ENCODE peak calls at places on chromosomes 13 and 19, in eight cellular contexts. W is A549, Z is K562, T is fibroblast of lung, X is endothelial cell of umbilical vein, C is Karpas-422, U is IMR-90, G is PC-3. O is an unnamed sample.

GRCh38 chr19:47363758-47364529 is 14.8 kb downstream of the DHX34 start:
- DNase-seq in W (peak; percentile 60), Z (peak; percentile 36), T (peak; percentile 48), X (peak; percentile 85), C (no peak), U (peak; percentile 65), G (no peak), O (no peak)

GRCh38 chr13:75308222-75308621 is 173.7 kb downstream of the TBC1D4 start:
- DNase-seq in W (no peak), Z (no peak), T (no peak), X (no peak), C (no peak), U (peak; percentile 21), G (no peak), O (no peak)

GRCh38 chr13:46759861-46760260 is 37.1 kb downstream of the ESD start:
- DNase-seq in W (peak; percentile 34), Z (no peak), T (peak; percentile 6), X (no peak), C (no peak), U (no peak), G (peak; percentile 33), O (no peak)

GRCh38 chr13:47837104-47837880 is 163.8 kb downstream of the SUCLA2 start:
- DNase-seq in W (no peak), Z (no peak), T (no peak), X (no peak), C (no peak), U (no peak), G (no peak), O (no peak)

GRCh38 chr19:1590641-1591397 is 1.8 kb downstream of the MBD3 start:
- DNase-seq in W (peak; percentile 33), Z (peak; percentile 69), T (peak; percentile 21), X (peak; percentile 23), C (peak; percentile 76), U (no peak), G (no peak), O (peak; percentile 59)

GRCh38 chr19:43624933-43625332 is 5.5 kb upstream of the ZNF428 start:
- DNase-seq in W (peak; percentile 49), Z (peak; percentile 97), T (peak; percentile 41), X (no peak), C (peak; percentile 97), U (peak; percentile 8), G (no peak), O (peak; percentile 78)

GRCh38 chr19:3821857-3822364 is 35.7 kb upstream of the MATK start:
- DNase-seq in W (peak; percentile 67), Z (peak; percentile 82), T (peak; percentile 17), X (peak; percentile 52), C (peak; percentile 86), U (peak; percentile 10), G (peak; percentile 29), O (peak; percentile 66)

GRCh38 chr13:105327727-105328126 is 1207.7 kb downstream of the EFNB2 start:
- DNase-seq in W (no peak), Z (no peak), T (peak; percentile 14), X (no peak), C (no peak), U (peak; percentile 47), G (no peak), O (no peak)

GRCh38 chr13:78398743-78399410 is 204.5 kb downstream of the POU4F1 start:
- DNase-seq in W (no peak), Z (no peak), T (no peak), X (no peak), C (no peak), U (no peak), G (no peak), O (peak; percentile 65)

GRCh38 chr19:52248256-52248655 is 21.1 kb upstream of the ZNF766 start:
- DNase-seq in W (no peak), Z (peak; percentile 56), T (peak; percentile 47), X (peak; percentile 46), C (peak; percentile 91), U (peak; percentile 33), G (peak; percentile 60), O (peak; percentile 43)

GRCh38 chr19:41426952-41427646 is at the start of gene B3GNT8:
- DNase-seq in W (no peak), Z (peak; percentile 92), T (peak; percentile 68), X (peak; percentile 60), C (peak; percentile 40), U (peak; percentile 34), G (no peak), O (no peak)

GRCh38 chr13:25170554-25171107 is 1.5 kb downstream of the AMER2 start:
- DNase-seq in W (no peak), Z (no peak), T (no peak), X (no peak), C (no peak), U (no peak), G (no peak), O (no peak)

GRCh38 chr19:15283141-15283885 is 49.0 kb downstream of the BRD4 start:
- DNase-seq in W (no peak), Z (no peak), T (peak; percentile 82), X (no peak), C (no peak), U (peak; percentile 59), G (peak; percentile 28), O (no peak)

GRCh38 chr13:40589285-40590109 is 76.9 kb downstream of the FOXO1 start:
- DNase-seq in W (peak; percentile 11), Z (no peak), T (peak; percentile 49), X (peak; percentile 94), C (peak; percentile 87), U (no peak), G (peak; percentile 53), O (peak; percentile 40)

GRCh38 chr13:107770541-107770940 is 444.8 kb downstream of the LIG4 start:
- DNase-seq in W (no peak), Z (no peak), T (no peak), X (no peak), C (no peak), U (no peak), G (no peak), O (no peak)

GRCh38 chr19:12825259-12826131 is 8.9 kb downstream of the RTBDN start:
- DNase-seq in W (peak; percentile 57), Z (peak; percentile 76), T (no peak), X (peak; percentile 43), C (no peak), U (no peak), G (peak; percentile 24), O (no peak)

GRCh38 chr13:102905905-102906304 is 60.1 kb downstream of the ERCC5 start:
- DNase-seq in W (no peak), Z (no peak), T (no peak), X (no peak), C (no peak), U (no peak), G (no peak), O (no peak)

GRCh38 chr13:109787135-109787954 is 962 bp upstream of the IRS2 start:
- DNase-seq in W (no peak), Z (peak; percentile 58), T (no peak), X (peak; percentile 25), C (no peak), U (peak; percentile 33), G (peak; percentile 22), O (peak; percentile 48)

GRCh38 chr19:1665565-1666047 is 13.2 kb upstream of the TCF3 start:
- DNase-seq in W (no peak), Z (peak; percentile 57), T (no peak), X (no peak), C (no peak), U (no peak), G (no peak), O (peak; percentile 68)

GRCh38 chr19:49189259-49189658 is 31.7 kb downstream of the TRPM4 start:
- DNase-seq in W (no peak), Z (no peak), T (no peak), X (no peak), C (no peak), U (no peak), G (no peak), O (no peak)

GRCh38 chr13:25276748-25277147 is 10.5 kb downstream of the MTMR6 start:
- DNase-seq in W (no peak), Z (no peak), T (peak; percentile 2), X (no peak), C (no peak), U (peak; percentile 65), G (peak; percentile 70), O (no peak)

GRCh38 chr19:16418597-16418962 is 53.2 kb downstream of the EPS15L1 start:
- DNase-seq in W (no peak), Z (no peak), T (no peak), X (no peak), C (peak; percentile 52), U (no peak), G (no peak), O (no peak)

GRCh38 chr19:51703655-51704515 is 10.8 kb downstream of the SPACA6 start:
- DNase-seq in W (peak; percentile 94), Z (peak; percentile 97), T (peak; percentile 92), X (peak; percentile 95), C (peak; percentile 99), U (peak; percentile 89), G (peak; percentile 94), O (no peak)

GRCh38 chr13:48969685-48970084 is 6.0 kb upstream of the FNDC3A start:
- DNase-seq in W (no peak), Z (no peak), T (no peak), X (no peak), C (peak; percentile 32), U (no peak), G (no peak), O (no peak)
- H3K4me2 ChIP-seq in W (no peak overlapping the region), Z (no peak overlapping the region), T (no peak overlapping the region), X (no peak overlapping the region), C (no peak overlapping the region), U (no peak overlapping the region), G (no peak overlapping the region), O (no peak overlapping the region)

GRCh38 chr19:17500447-17501198 is 10.8 kb upstream of the PGLS start:
- DNase-seq in W (no peak), Z (no peak), T (no peak), X (no peak), C (peak; percentile 32), U (no peak), G (no peak), O (no peak)

GRCh38 chr19:17496337-17496997 is 15.0 kb upstream of the PGLS start:
- DNase-seq in W (peak; percentile 84), Z (peak; percentile 90), T (peak; percentile 61), X (peak; percentile 81), C (peak; percentile 96), U (peak; percentile 52), G (peak; percentile 84), O (peak; percentile 77)

GRCh38 chr19:17495639-17496265 is 15.7 kb upstream of the PGLS start:
- DNase-seq in W (no peak), Z (no peak), T (no peak), X (no peak), C (peak; percentile 32), U (no peak), G (no peak), O (no peak)

GRCh38 chr19:17503240-17503639 is 8.2 kb upstream of the PGLS start:
- DNase-seq in W (no peak), Z (no peak), T (no peak), X (no peak), C (peak; percentile 39), U (no peak), G (no peak), O (no peak)

GRCh38 chr19:17497149-17497798 is 14.2 kb upstream of the PGLS start:
- DNase-seq in W (no peak), Z (no peak), T (no peak), X (no peak), C (peak; percentile 34), U (no peak), G (no peak), O (no peak)
- H3K4me2 ChIP-seq in W (no peak overlapping the region), Z (no peak overlapping the region), T (no peak overlapping the region), X (no peak overlapping the region), C (no peak overlapping the region), U (no peak overlapping the region), G (no peak overlapping the region), O (no peak overlapping the region)

GRCh38 chr13:30143671-30144400 is 163.5 kb downstream of the KATNAL1 start:
- DNase-seq in W (no peak), Z (no peak), T (peak; percentile 77), X (no peak), C (peak; percentile 66), U (peak; percentile 81), G (no peak), O (peak; percentile 8)
- H3K4me2 ChIP-seq in W (no peak overlapping the region), Z (no peak overlapping the region), T (peak overlapping the region; percentile 63), X (no peak overlapping the region), C (no peak overlapping the region), U (peak overlapping the region; percentile 81), G (no peak overlapping the region), O (no peak overlapping the region)

GRCh38 chr13:38849316-38849715 is 141.3 kb downstream of the STOML3 start:
- DNase-seq in W (no peak), Z (no peak), T (no peak), X (no peak), C (no peak), U (no peak), G (peak; percentile 6), O (no peak)
- H3K4me2 ChIP-seq in W (no peak overlapping the region), Z (no peak overlapping the region), T (no peak overlapping the region), X (no peak overlapping the region), C (no peak overlapping the region), U (no peak overlapping the region), G (no peak overlapping the region), O (no peak overlapping the region)